ENCODE peak calls at places on chromosomes 11 and 22, in four cellular contexts. M is NCI-H1930, B is sigmoid colon, F is stromal cell of bone marrow. Y is an unnamed sample.

GRCh38 chr11:75072582-75072981 is 24.1 kb downstream of the OR2AT4 start:
- DNase-seq in M (no peak), B (no peak), F (no peak), Y (no peak)

GRCh38 chr11:130314184-130314748 is 451 bp downstream of the ZBTB44 start:
- DNase-seq in M (no peak), B (peak), F (no peak), Y (no peak)

GRCh38 chr22:28920757-28921584 is 37.6 kb downstream of the ZNRF3 start:
- DNase-seq in M (no peak), B (no peak), F (no peak), Y (no peak)

GRCh38 chr11:64028398-64029115 is 7.2 kb upstream of the FLRT1 start:
- DNase-seq in M (peak), B (no peak), F (no peak), Y (no peak)

GRCh38 chr11:58796333-58797049 is 48.0 kb downstream of the GLYATL2 start:
- DNase-seq in M (no peak), B (no peak), F (no peak), Y (no peak)

GRCh38 chr22:28909375-28909774 is 26.0 kb downstream of the ZNRF3 start:
- DNase-seq in M (no peak), B (no peak), F (no peak), Y (no peak)

GRCh38 chr11:74220376-74220775 is 49.3 kb downstream of the PPME1 start:
- DNase-seq in M (no peak), B (no peak), F (no peak), Y (no peak)

GRCh38 chr11:1836011-1836945 is 1.5 kb downstream of the SYT8 start:
- DNase-seq in M (no peak), B (no peak), F (no peak), Y (no peak)

GRCh38 chr11:47329431-47329993 is 23.0 kb downstream of the MYBPC3 start:
- DNase-seq in M (no peak), B (no peak), F (no peak), Y (no peak)

GRCh38 chr11:18312663-18313420 is 9.1 kb downstream of the HPS5 start:
- DNase-seq in M (no peak), B (no peak), F (peak), Y (peak)

GRCh38 chr11:93570759-93571413 is 27.7 kb upstream of the SMCO4 start:
- DNase-seq in M (no peak), B (no peak), F (peak), Y (peak)